ENCODE peak calls at places on chromosomes 16 and 17, in nine cellular contexts. One of them, this sample, is unnamed.

GRCh38 chr17:66373944-66374817 is 71.8 kb downstream of the PRKCA start:
- DNase-seq in OCI-LY7: no peak
- DNase-seq in stomach: no peak
- DNase-seq in body of pancreas: peak; percentile 46
- DNase-seq in HFFc6: no peak
- DNase-seq in psoas muscle: no peak
- DNase-seq in activated B cell treated with CpG ODN at 0.5 μM for 24 hours: no peak
- DNase-seq in tibial nerve: no peak
- DNase-seq in B cell: no peak
- DNase-seq in this sample: no peak

GRCh38 chr17:53837131-53837530 is 14.4 kb downstream of the KIF2B start:
- DNase-seq in OCI-LY7: no peak
- DNase-seq in stomach: no peak
- DNase-seq in body of pancreas: no peak
- DNase-seq in HFFc6: no peak
- DNase-seq in psoas muscle: no peak
- DNase-seq in activated B cell treated with CpG ODN at 0.5 μM for 24 hours: no peak
- DNase-seq in tibial nerve: no peak
- DNase-seq in B cell: no peak
- DNase-seq in this sample: no peak

GRCh38 chr17:65278050-65278819 is 141.1 kb downstream of the RGS9 start:
- DNase-seq in OCI-LY7: peak; percentile 6
- DNase-seq in stomach: peak; percentile 63
- DNase-seq in body of pancreas: peak; percentile 59
- DNase-seq in HFFc6: peak; percentile 45
- DNase-seq in psoas muscle: no peak
- DNase-seq in activated B cell treated with CpG ODN at 0.5 μM for 24 hours: no peak
- DNase-seq in tibial nerve: no peak
- DNase-seq in B cell: no peak
- DNase-seq in this sample: peak; percentile 20

GRCh38 chr17:42135664-42136653 is 13.4 kb downstream of the HSPB9 start:
- DNase-seq in OCI-LY7: peak; percentile 71
- DNase-seq in stomach: peak; percentile 91
- DNase-seq in body of pancreas: peak; percentile 97
- DNase-seq in HFFc6: peak; percentile 57
- DNase-seq in psoas muscle: no peak
- DNase-seq in activated B cell treated with CpG ODN at 0.5 μM for 24 hours: no peak
- DNase-seq in tibial nerve: no peak
- DNase-seq in B cell: no peak
- DNase-seq in this sample: peak; percentile 88

GRCh38 chr17:21285164-21286065 is 904 bp downstream of the MAP2K3 start:
- DNase-seq in OCI-LY7: peak; percentile 34
- DNase-seq in stomach: peak; percentile 61
- DNase-seq in body of pancreas: peak; percentile 52
- DNase-seq in HFFc6: peak; percentile 55
- DNase-seq in psoas muscle: no peak
- DNase-seq in activated B cell treated with CpG ODN at 0.5 μM for 24 hours: no peak
- DNase-seq in tibial nerve: no peak
- DNase-seq in B cell: no peak
- DNase-seq in this sample: peak; percentile 57

GRCh38 chr17:12545877-12546513 is 119.7 kb upstream of the MYOCD start:
- DNase-seq in OCI-LY7: peak; percentile 50
- DNase-seq in stomach: no peak
- DNase-seq in body of pancreas: peak; percentile 40
- DNase-seq in HFFc6: peak; percentile 68
- DNase-seq in psoas muscle: no peak
- DNase-seq in activated B cell treated with CpG ODN at 0.5 μM for 24 hours: no peak
- DNase-seq in tibial nerve: no peak
- DNase-seq in B cell: peak; percentile 26
- DNase-seq in this sample: peak; percentile 67

GRCh38 chr16:30382398-30383015 is at the start of gene SEPTIN1:
- DNase-seq in OCI-LY7: peak; percentile 88
- DNase-seq in stomach: no peak
- DNase-seq in body of pancreas: no peak
- DNase-seq in HFFc6: no peak
- DNase-seq in psoas muscle: no peak
- DNase-seq in activated B cell treated with CpG ODN at 0.5 μM for 24 hours: peak; percentile 61
- DNase-seq in tibial nerve: no peak
- DNase-seq in B cell: peak; percentile 79
- DNase-seq in this sample: no peak

GRCh38 chr17:61443475-61443882 is 8.7 kb upstream of the TBX4 start:
- DNase-seq in OCI-LY7: no peak
- DNase-seq in stomach: no peak
- DNase-seq in body of pancreas: no peak
- DNase-seq in HFFc6: no peak
- DNase-seq in psoas muscle: peak; percentile 60
- DNase-seq in activated B cell treated with CpG ODN at 0.5 μM for 24 hours: no peak
- DNase-seq in tibial nerve: no peak
- DNase-seq in B cell: no peak
- DNase-seq in this sample: no peak

DNA sequence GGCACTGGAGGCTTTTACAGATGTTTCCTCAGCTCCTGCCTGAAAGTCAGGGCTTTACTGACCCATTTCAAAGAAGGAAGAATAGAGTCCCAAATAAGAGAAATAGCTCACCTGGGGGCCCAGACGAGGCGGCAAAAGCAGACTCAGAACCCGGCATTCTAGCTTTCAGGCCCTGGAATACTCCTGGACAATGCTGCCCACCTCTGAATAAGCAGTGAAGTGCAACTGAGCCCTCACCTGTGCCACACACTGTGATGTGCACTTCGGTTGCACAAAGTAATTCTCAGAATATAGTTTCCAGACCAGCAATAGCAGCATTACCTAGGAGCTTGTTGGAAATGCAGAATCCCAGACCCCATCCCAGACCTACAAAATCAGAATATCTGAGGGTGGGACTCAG is 54.6 kb downstream of the ZNF423 start:
- DNase-seq in OCI-LY7: no peak
- DNase-seq in stomach: no peak
- DNase-seq in body of pancreas: no peak
- DNase-seq in HFFc6: no peak
- DNase-seq in psoas muscle: no peak
- DNase-seq in activated B cell treated with CpG ODN at 0.5 μM for 24 hours: no peak
- DNase-seq in tibial nerve: no peak
- DNase-seq in B cell: no peak
- DNase-seq in this sample: no peak
- TF ChIP-seq CTCF in OCI-LY7: no peak
- TF ChIP-seq CTCF in stomach: no peak
- TF ChIP-seq CTCF in body of pancreas: no peak
- TF ChIP-seq CTCF in HFFc6: no peak
- TF ChIP-seq CTCF in psoas muscle: no peak
- TF ChIP-seq CTCF in activated B cell treated with CpG ODN at 0.5 μM for 24 hours: no peak
- TF ChIP-seq CTCF in tibial nerve: no peak
- TF ChIP-seq CTCF in B cell: no peak
- TF ChIP-seq CTCF in this sample: no peak

GRCh38 chr16:23595951-23596720 is at the start of gene NDUFAB1:
- DNase-seq in OCI-LY7: peak; percentile 93
- DNase-seq in stomach: peak; percentile 92
- DNase-seq in body of pancreas: peak; percentile 91
- DNase-seq in HFFc6: peak; percentile 79
- DNase-seq in psoas muscle: peak; percentile 96
- DNase-seq in activated B cell treated with CpG ODN at 0.5 μM for 24 hours: peak; percentile 95
- DNase-seq in tibial nerve: peak; percentile 68
- DNase-seq in B cell: peak; percentile 94
- DNase-seq in this sample: peak; percentile 73

GRCh38 chr16:23595246-23595950 is 718 bp downstream of the NDUFAB1 start:
- DNase-seq in OCI-LY7: no peak
- DNase-seq in stomach: no peak
- DNase-seq in body of pancreas: no peak
- DNase-seq in HFFc6: no peak
- DNase-seq in psoas muscle: no peak
- DNase-seq in activated B cell treated with CpG ODN at 0.5 μM for 24 hours: no peak
- DNase-seq in tibial nerve: no peak
- DNase-seq in B cell: no peak
- DNase-seq in this sample: no peak

GRCh38 chr16:23594186-23594585 is 1.9 kb downstream of the NDUFAB1 start:
- DNase-seq in OCI-LY7: no peak
- DNase-seq in stomach: no peak
- DNase-seq in body of pancreas: no peak
- DNase-seq in HFFc6: no peak
- DNase-seq in psoas muscle: no peak
- DNase-seq in activated B cell treated with CpG ODN at 0.5 μM for 24 hours: no peak
- DNase-seq in tibial nerve: no peak
- DNase-seq in B cell: no peak
- DNase-seq in this sample: no peak

DNA sequence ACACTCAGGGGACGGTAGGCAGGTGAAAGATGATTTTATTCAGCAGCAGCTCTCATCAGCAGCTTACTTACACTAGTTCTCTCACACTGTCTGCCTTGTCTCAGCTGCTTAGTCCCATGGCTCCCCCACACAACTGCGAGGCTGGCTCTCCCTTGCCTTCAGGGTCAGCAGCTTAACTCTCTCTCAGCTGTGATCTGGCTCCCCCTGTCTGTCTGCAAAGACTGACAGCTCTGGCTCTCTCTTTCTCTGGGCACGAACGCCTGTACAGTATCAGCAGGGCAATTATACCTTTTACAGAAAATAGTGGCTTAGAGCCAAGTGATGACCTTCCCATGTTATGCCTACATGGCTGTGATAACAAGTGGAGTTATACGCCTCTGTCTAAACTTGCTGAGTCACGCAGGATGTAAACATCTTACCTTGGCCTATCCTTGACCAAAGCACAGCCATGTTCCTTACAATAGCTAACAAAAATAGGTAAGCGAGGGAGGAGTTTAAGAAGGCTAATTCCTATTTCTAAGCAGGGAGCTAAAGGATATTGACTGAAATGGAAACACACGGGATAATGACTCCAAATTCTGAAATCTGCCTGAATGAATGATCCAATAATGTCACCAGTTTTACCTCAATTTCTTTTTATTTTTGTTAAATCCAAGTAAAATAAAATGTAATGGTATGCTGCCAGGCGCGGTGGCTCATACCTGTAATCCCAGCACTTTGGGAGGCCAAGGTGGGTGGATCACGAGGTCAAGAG is 1.1 kb upstream of the NDUFAB1 start:
- DNase-seq in OCI-LY7: peak; percentile 83
- DNase-seq in stomach: no peak
- DNase-seq in body of pancreas: no peak
- DNase-seq in HFFc6: peak; percentile 19
- DNase-seq in psoas muscle: no peak
- DNase-seq in activated B cell treated with CpG ODN at 0.5 μM for 24 hours: peak; percentile 24
- DNase-seq in tibial nerve: no peak
- DNase-seq in B cell: peak; percentile 44
- DNase-seq in this sample: peak; percentile 15
- TF ChIP-seq CTCF in OCI-LY7: peak; percentile 79
- TF ChIP-seq CTCF in stomach: no peak
- TF ChIP-seq CTCF in body of pancreas: no peak
- TF ChIP-seq CTCF in HFFc6: no peak
- TF ChIP-seq CTCF in psoas muscle: peak; percentile 31
- TF ChIP-seq CTCF in activated B cell treated with CpG ODN at 0.5 μM for 24 hours: no peak
- TF ChIP-seq CTCF in tibial nerve: no peak
- TF ChIP-seq CTCF in B cell: no peak
- TF ChIP-seq CTCF in this sample: peak; percentile 18

DNA sequence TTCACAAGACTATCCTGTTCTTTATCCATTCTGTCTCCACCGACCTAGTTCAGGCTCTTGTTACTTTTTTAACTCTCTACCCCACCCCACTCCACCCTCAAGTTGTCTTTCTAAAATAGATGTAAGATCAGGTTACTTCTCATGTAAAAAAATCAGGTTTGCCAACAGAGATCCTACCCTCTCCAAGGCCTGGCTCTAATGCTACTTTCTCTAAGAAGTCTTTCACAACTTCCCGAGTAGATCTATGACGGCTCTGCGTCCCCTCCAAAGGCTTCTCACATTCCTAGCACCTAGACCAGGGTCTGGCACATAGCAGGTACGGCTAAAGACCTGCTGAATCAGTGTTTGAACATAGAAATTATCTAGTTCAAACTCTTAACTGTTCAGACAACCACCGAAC is 14.1 kb upstream of the ITGAE start:
- DNase-seq in OCI-LY7: no peak
- DNase-seq in stomach: no peak
- DNase-seq in body of pancreas: no peak
- DNase-seq in HFFc6: no peak
- DNase-seq in psoas muscle: no peak
- DNase-seq in activated B cell treated with CpG ODN at 0.5 μM for 24 hours: no peak
- DNase-seq in tibial nerve: no peak
- DNase-seq in B cell: no peak
- DNase-seq in this sample: no peak
- TF ChIP-seq CTCF in OCI-LY7: no peak
- TF ChIP-seq CTCF in stomach: no peak
- TF ChIP-seq CTCF in body of pancreas: no peak
- TF ChIP-seq CTCF in HFFc6: no peak
- TF ChIP-seq CTCF in psoas muscle: no peak
- TF ChIP-seq CTCF in activated B cell treated with CpG ODN at 0.5 μM for 24 hours: no peak
- TF ChIP-seq CTCF in tibial nerve: no peak
- TF ChIP-seq CTCF in B cell: no peak
- TF ChIP-seq CTCF in this sample: no peak

GRCh38 chr16:67101301-67101675 is 8.5 kb upstream of the PHAF1 start:
- DNase-seq in OCI-LY7: no peak
- DNase-seq in stomach: no peak
- DNase-seq in body of pancreas: no peak
- DNase-seq in HFFc6: peak; percentile 45
- DNase-seq in psoas muscle: no peak
- DNase-seq in activated B cell treated with CpG ODN at 0.5 μM for 24 hours: no peak
- DNase-seq in tibial nerve: no peak
- DNase-seq in B cell: no peak
- DNase-seq in this sample: no peak

GRCh38 chr16:67101683-67102082 is 8.1 kb upstream of the PHAF1 start:
- DNase-seq in OCI-LY7: no peak
- DNase-seq in stomach: no peak
- DNase-seq in body of pancreas: no peak
- DNase-seq in HFFc6: peak; percentile 46
- DNase-seq in psoas muscle: no peak
- DNase-seq in activated B cell treated with CpG ODN at 0.5 μM for 24 hours: no peak
- DNase-seq in tibial nerve: no peak
- DNase-seq in B cell: no peak
- DNase-seq in this sample: no peak

GRCh38 chr16:67098599-67098998 is 11.1 kb upstream of the PHAF1 start:
- DNase-seq in OCI-LY7: no peak
- DNase-seq in stomach: no peak
- DNase-seq in body of pancreas: no peak
- DNase-seq in HFFc6: no peak
- DNase-seq in psoas muscle: no peak
- DNase-seq in activated B cell treated with CpG ODN at 0.5 μM for 24 hours: no peak
- DNase-seq in tibial nerve: no peak
- DNase-seq in B cell: no peak
- DNase-seq in this sample: no peak

GRCh38 chr16:67104061-67104460 is 5.7 kb upstream of the PHAF1 start:
- DNase-seq in OCI-LY7: no peak
- DNase-seq in stomach: no peak
- DNase-seq in body of pancreas: peak; percentile 32
- DNase-seq in HFFc6: no peak
- DNase-seq in psoas muscle: no peak
- DNase-seq in activated B cell treated with CpG ODN at 0.5 μM for 24 hours: no peak
- DNase-seq in tibial nerve: no peak
- DNase-seq in B cell: no peak
- DNase-seq in this sample: no peak

DNA sequence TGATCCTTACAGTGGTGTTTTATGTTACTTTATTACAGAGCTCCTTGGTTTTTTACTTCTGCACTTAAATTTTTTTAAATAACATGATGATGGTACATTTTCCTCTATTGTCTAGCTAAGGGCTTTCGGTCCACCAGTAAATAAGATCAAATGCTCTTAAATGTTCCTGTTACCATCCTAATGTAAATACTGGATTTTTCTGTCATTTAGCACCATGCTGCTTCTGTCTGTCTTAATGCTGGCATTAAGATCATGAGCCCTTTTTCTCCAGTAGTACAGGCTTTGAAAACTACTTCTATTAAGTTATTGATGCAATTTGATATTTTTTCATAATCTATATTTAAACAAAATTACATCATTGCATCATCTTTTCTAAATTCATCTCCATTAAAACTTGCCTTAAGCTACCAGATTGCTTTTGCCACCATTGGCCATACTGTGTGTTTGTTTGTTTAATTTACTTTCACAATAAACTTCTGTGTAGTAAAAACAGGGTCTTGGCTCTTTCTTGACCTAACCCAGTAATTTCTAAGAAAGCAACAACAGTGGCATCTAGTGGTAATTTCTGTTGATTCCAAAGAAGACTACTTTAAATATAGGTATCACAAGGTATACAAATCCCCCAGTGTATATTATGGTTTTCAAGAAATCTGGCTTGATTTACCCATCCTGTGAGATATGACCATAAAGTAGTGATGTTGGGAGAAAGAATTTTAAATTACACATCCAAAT is 9.0 kb upstream of the PHAF1 start:
- DNase-seq in OCI-LY7: peak; percentile 44
- DNase-seq in stomach: no peak
- DNase-seq in body of pancreas: no peak
- DNase-seq in HFFc6: peak; percentile 48
- DNase-seq in psoas muscle: no peak
- DNase-seq in activated B cell treated with CpG ODN at 0.5 μM for 24 hours: no peak
- DNase-seq in tibial nerve: no peak
- DNase-seq in B cell: peak; percentile 18
- DNase-seq in this sample: no peak
- TF ChIP-seq CTCF in OCI-LY7: peak; percentile 80
- TF ChIP-seq CTCF in stomach: no peak
- TF ChIP-seq CTCF in body of pancreas: no peak
- TF ChIP-seq CTCF in HFFc6: peak; percentile 78
- TF ChIP-seq CTCF in psoas muscle: peak; percentile 33
- TF ChIP-seq CTCF in activated B cell treated with CpG ODN at 0.5 μM for 24 hours: no peak
- TF ChIP-seq CTCF in tibial nerve: no peak
- TF ChIP-seq CTCF in B cell: no peak
- TF ChIP-seq CTCF in this sample: no peak

This sample was measured in bronchial epithelial cell.